ENCODE peak calls at places on chromosomes 7 and 10, in seven cellular contexts. N, S, Y, P, T, R and O are unnamed samples.
A peak's percentile ranks its signal among the peaks of the same experiment; 100 is the strongest.

GRCh38 chr7:92633211-92633906 is 43.2 kb upstream of the FAM133B start:
- DNase-seq in N (no peak), T (peak; percentile 12), Y (peak; percentile 21), S (peak; percentile 56), P (peak; percentile 83), R (peak; percentile 20), O (no peak)

GRCh38 chr10:91210435-91210834 is 10.0 kb upstream of the PCGF5 start:
- DNase-seq in R (no peak), N (no peak), S (no peak), Y (no peak), P (no peak), T (no peak), O (no peak)

GRCh38 chr7:121027761-121028681 is 39.5 kb downstream of the CPED1 start:
- DNase-seq in T (no peak), P (no peak), Y (no peak), S (no peak), R (no peak), N (no peak), O (no peak)

GRCh38 chr10:113780681-113781250 is 29.3 kb downstream of the PLEKHS1 start:
- DNase-seq in Y (peak; percentile 11), N (no peak), S (no peak), R (no peak), T (peak; percentile 49), P (no peak), O (peak; percentile 10)

GRCh38 chr7:155763721-155764431 is 48.4 kb downstream of the SHH start:
- DNase-seq in T (no peak), S (no peak), R (no peak), P (no peak), N (no peak), Y (no peak), O (no peak)

GRCh38 chr10:113412161-113412560 is 140.7 kb upstream of the HABP2 start:
- DNase-seq in N (no peak), R (no peak), P (no peak), Y (no peak), T (no peak), S (no peak), O (no peak)

GRCh38 chr10:34587002-34587740 is 227.9 kb downstream of the PARD3 start:
- DNase-seq in Y (no peak), S (no peak), R (no peak), T (no peak), N (no peak), P (no peak), O (no peak)

GRCh38 chr10:22505923-22506685 is 160.8 kb downstream of the SPAG6 start:
- DNase-seq in R (no peak), T (no peak), Y (no peak), S (no peak), P (no peak), N (no peak), O (no peak)

GRCh38 chr10:22927661-22928403 is at the start of gene ARMC3:
- DNase-seq in S (peak; percentile 24), N (peak; percentile 52), Y (peak; percentile 88), T (peak; percentile 70), P (peak; percentile 20), R (no peak), O (peak; percentile 60)

GRCh38 chr7:135645296-135645904 is 16.9 kb upstream of the STMP1 start:
- DNase-seq in N (no peak), S (peak; percentile 61), P (no peak), T (no peak), Y (no peak), R (no peak), O (no peak)

GRCh38 chr10:73899401-73899780 is 11.5 kb upstream of the PLAU start:
- DNase-seq in S (no peak), N (no peak), Y (no peak), R (no peak), P (no peak), T (no peak), O (no peak)

GRCh38 chr7:19899517-19899916 is 126.1 kb upstream of the TMEM196 start:
- DNase-seq in T (no peak), R (no peak), N (no peak), S (no peak), Y (no peak), P (no peak), O (no peak)

GRCh38 chr10:61592581-61592980 is 70.1 kb upstream of the CABCOCO1 start:
- DNase-seq in N (no peak), R (no peak), S (peak; percentile 18), P (no peak), T (no peak), Y (peak; percentile 9), O (no peak)

GRCh38 chr7:56092789-56093531 is at the start of gene PHKG1:
- DNase-seq in R (peak; percentile 84), N (peak; percentile 87), T (peak; percentile 73), P (no peak), Y (peak; percentile 68), S (no peak), O (peak; percentile 66)

GRCh38 chr10:86684305-86684704 is 16.0 kb downstream of the LDB3 start:
- DNase-seq in R (peak; percentile 47), T (peak; percentile 37), P (no peak), S (no peak), Y (peak; percentile 83), N (peak; percentile 75), O (no peak)